ENCODE peak calls at places on chromosomes 11 and 22, in four cellular contexts. F, R, B and O are unnamed samples.

GRCh38 chr11:132343445-132343844 is 973.0 kb downstream of the NTM start:
- DNase-seq in F (no peak), R (no peak), B (no peak), O (no peak)

GRCh38 chr11:114610984-114611944 is 15.7 kb upstream of the NXPE4 start:
- DNase-seq in F (no peak), R (no peak), B (no peak), O (no peak)

GRCh38 chr11:43825217-43825816 is 55.3 kb upstream of the ALKBH3 start:
- DNase-seq in F (no peak), R (no peak), B (no peak), O (no peak)

GRCh38 chr11:13294771-13295579 is 17.4 kb downstream of the BMAL1 start:
- DNase-seq in F (no peak), R (no peak), B (no peak), O (no peak)

GRCh38 chr11:450809-451451 is 851 bp downstream of the PTDSS2 start:
- DNase-seq in F (peak; percentile 38), R (no peak), B (peak; percentile 67), O (peak; percentile 83)

GRCh38 chr11:575324-575995 is 810 bp upstream of the PHRF1 start:
- DNase-seq in F (no peak), R (no peak), B (no peak), O (no peak)

GRCh38 chr22:31911565-31912401 is 32.6 kb upstream of the YWHAH start:
- DNase-seq in F (no peak), R (no peak), B (no peak), O (no peak)

GRCh38 chr11:87290304-87290922 is 252.7 kb downstream of the TMEM135 start:
- DNase-seq in F (peak; percentile 9), R (no peak), B (no peak), O (peak; percentile 70)

GRCh38 chr22:45980776-45981175 is 3.8 kb upstream of the WNT7B start:
- DNase-seq in F (no peak), R (no peak), B (no peak), O (no peak)

GRCh38 chr11:63670738-63671321 is 346 bp downstream of the ATL3 start:
- DNase-seq in F (no peak), R (no peak), B (peak; percentile 29), O (peak; percentile 57)

GRCh38 chr11:102179366-102179765 is 69.1 kb downstream of the YAP1 start:
- DNase-seq in F (no peak), R (no peak), B (no peak), O (no peak)

GRCh38 chr22:43186272-43187170 is at the start of gene TTLL12:
- DNase-seq in F (no peak), R (no peak), B (peak; percentile 50), O (peak; percentile 74)

GRCh38 chr11:22792497-22792896 is 37.1 kb downstream of the SVIP start:
- DNase-seq in F (peak; percentile 34), R (peak; percentile 47), B (no peak), O (peak; percentile 57)

GRCh38 chr11:118892515-118892914 is 8.8 kb downstream of the CXCR5 start:
- DNase-seq in F (no peak), R (no peak), B (peak; percentile 49), O (no peak)

GRCh38 chr11:2428322-2428795 is 16.0 kb downstream of the TRPM5 start:
- DNase-seq in F (no peak), R (no peak), B (peak; percentile 81), O (peak; percentile 62)

GRCh38 chr11:1200611-1201191 is 22.2 kb upstream of the MUC5B start:
- DNase-seq in F (no peak), R (no peak), B (no peak), O (no peak)

GRCh38 chr11:13073119-13073981 is 64.2 kb downstream of the RASSF10 start:
- DNase-seq in F (no peak), R (peak; percentile 71), B (no peak), O (peak; percentile 75)

GRCh38 chr11:30128269-30128932 is 102.4 kb upstream of the FSHB start:
- DNase-seq in F (no peak), R (peak; percentile 96), B (no peak), O (peak; percentile 1)

GRCh38 chr22:46674367-46674781 is 54.2 kb downstream of the GRAMD4 start:
- DNase-seq in F (no peak), R (no peak), B (peak; percentile 71), O (peak; percentile 51)

GRCh38 chr11:116733959-116734517 is 38.7 kb downstream of the BUD13 start:
- DNase-seq in F (no peak), R (no peak), B (no peak), O (no peak)

GRCh38 chr11:123351375-123351774 is 78.7 kb upstream of the GRAMD1B start:
- DNase-seq in F (no peak), R (no peak), B (no peak), O (no peak)

DNA sequence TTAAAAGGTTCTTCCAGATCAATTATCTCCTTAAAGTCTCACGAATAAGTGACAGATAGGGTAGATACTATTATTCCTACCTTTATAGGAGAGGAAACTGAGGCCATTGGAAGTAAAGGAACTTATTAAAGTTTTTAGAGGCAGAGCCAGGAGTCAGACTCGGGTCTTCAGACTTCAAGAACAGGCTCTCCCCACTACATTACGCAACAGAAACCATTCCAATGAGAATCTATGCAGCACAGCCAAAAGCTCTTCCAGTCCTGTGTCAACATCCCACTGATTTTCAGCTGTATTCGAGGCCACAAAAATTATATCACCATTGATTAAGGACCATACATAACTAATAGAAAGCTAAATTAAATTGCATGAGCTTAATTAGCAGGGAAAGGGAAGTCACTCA is 77.4 kb downstream of the RELT start:
- DNase-seq in F (no peak), R (no peak), B (no peak), O (peak; percentile 13)
- H3K4me3 ChIP-seq in F (no peak overlapping the region), R (no peak overlapping the region), B (no peak overlapping the region), O (no peak overlapping the region)

DNA sequence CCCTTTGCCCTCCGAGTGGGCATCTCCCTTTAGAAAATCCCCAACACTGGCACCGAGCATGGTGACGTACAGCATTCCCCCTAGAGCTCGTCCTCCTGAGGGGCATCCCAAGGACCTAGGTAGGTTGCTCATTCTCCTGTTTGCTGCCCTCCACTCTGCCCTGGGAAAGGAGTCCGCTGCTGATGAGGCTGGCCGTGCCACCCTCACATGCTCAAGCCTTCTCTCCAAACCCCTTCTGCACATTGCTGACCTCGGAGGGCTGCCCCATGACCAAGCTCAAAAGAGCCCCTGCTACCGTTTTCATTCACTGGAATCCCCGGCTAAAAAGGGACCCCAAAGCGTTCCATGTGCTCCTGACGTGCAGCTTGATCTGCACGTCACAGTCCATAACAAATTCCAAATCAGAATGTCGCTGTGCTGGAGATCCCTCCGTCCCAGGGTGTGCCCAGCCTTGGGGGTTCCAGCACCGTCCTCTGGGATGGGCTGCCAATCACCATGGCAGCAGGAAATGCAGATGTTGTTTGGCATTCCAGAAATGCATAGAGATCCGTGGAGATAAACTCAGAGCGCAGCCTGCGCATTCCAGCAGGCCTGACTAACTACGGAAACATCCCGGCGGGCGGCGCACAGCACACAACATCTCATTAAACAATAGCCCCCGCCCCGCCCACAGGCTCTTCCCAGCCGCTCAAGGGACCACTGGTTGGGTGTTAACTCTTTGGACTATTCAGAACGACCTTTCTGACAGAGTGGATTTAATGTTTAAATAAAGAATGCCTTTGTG is 26.3 kb upstream of the GNB1L start:
- DNase-seq in F (peak; percentile 92), R (peak; percentile 81), B (no peak), O (peak; percentile 97)
- H3K4me3 ChIP-seq in F (no peak overlapping the region), R (peak overlapping the region; percentile 3), B (no peak overlapping the region), O (no peak overlapping the region)

DNA sequence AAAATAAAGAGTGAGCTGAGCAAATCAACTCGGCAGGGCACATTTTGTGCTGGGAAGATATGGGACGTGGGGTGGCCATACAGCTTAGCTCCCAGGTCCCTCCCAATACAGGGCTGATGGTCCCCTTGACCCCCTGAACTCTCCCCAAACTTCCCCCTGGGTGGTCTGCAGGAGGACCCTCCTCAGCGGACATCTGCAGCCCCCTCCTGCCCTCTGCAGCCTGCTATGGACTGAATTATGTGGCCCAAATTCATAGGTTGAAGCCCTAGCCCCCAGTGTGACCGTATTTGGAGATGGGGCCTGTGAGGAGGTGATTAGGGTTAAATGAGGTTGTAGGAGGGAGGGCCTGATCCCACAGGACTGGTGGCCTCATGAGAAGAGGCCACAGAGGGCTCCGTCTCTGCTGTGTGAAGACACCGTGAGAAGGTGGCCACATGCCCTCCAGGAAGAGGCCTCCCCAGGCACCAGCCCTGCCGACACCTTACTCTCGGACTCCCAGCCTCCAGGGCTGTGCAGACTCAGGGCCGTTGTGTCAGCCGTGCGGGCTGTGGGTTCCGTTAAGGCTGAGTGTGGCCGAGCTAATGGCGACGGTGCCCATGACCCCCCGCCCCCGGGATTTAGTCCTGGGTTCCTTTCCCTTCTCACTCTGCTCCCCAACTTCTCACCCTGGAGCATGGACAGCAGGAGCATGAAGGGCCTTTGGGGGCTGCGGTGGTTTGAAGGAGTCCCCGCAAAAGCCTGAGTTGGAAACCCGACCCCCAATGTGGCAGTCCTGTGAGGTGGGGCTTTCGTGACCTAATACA is 1042.8 kb downstream of the BRD1 start:
- DNase-seq in F (no peak), R (no peak), B (no peak), O (no peak)
- H3K4me3 ChIP-seq in F (no peak overlapping the region), R (no peak overlapping the region), B (no peak overlapping the region), O (no peak overlapping the region)

GRCh38 chr11:68828957-68829356 is 12.8 kb downstream of the CPT1A start:
- DNase-seq in F (no peak), R (no peak), B (no peak), O (no peak)

GRCh38 chr11:68827733-68828132 is 14.0 kb downstream of the CPT1A start:
- DNase-seq in F (no peak), R (no peak), B (no peak), O (no peak)

GRCh38 chr11:68832476-68833176 is 9.1 kb downstream of the CPT1A start:
- DNase-seq in F (no peak), R (no peak), B (no peak), O (peak; percentile 17)

GRCh38 chr11:68828155-68828931 is 13.4 kb downstream of the CPT1A start:
- DNase-seq in F (no peak), R (no peak), B (no peak), O (no peak)

GRCh38 chr11:68831124-68831523 is 10.6 kb downstream of the CPT1A start:
- DNase-seq in F (no peak), R (no peak), B (no peak), O (no peak)
- H3K4me3 ChIP-seq in F (no peak overlapping the region), R (no peak overlapping the region), B (no peak overlapping the region), O (no peak overlapping the region)

DNA sequence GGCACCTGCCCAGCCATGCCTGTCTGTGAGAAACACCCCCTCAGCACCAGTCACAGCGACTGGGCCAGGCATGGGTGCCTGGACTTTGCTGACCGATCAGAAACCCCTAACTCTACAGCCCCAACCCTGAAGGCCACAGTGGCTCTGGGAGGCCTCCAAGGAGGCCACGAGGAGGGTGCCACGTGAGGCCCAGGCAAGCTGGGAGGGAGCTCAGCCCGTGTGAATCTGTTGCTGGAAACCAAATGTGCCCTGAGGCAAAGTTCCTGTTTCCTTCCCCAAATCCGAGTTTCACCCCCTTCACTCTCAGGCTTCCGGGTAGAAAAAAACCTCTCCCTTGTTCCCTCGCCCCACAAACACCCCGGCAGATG is 1.3 kb downstream of the UNC93B1 start:
- DNase-seq in F (no peak), R (no peak), B (no peak), O (no peak)
- H3K4me3 ChIP-seq in F (no peak overlapping the region), R (no peak overlapping the region), B (no peak overlapping the region), O (peak overlapping the region; percentile 60)

DNA sequence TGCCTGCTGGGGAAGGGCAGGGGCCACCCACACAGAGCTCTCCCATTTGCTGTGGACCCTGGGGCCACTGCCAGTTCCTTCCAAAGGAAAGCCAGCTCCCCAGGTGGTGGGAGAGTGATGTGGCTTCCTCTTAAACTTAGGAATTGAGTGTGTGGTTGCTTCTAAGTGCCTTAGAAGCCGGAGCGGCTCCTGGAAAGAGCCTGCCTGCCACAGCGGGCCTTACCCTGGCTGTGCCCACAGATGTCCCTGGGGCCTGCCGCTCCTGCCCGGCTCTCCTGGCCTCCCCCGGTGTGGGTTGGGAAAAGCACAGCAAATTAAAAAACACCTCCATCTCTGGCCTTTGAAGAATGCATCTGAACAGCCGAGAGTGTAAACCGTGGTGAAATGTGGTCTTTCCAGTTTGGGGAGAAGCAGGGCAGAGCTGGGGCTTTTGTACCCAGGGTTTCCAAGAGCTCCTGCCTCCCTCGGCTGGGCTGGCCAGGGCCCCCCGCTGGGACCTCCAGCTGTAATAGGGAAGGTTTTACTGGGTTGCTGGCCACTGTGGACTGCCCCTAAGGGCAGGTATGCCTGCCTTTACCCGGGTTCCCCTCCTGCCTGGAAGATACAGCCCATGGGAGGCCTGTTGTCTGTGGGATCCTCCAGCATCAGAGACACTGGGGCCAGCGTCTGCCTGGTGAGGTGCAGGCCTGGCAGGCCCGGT is 30.2 kb downstream of the LRP5 start:
- DNase-seq in F (no peak), R (no peak), B (no peak), O (no peak)
- H3K4me3 ChIP-seq in F (no peak overlapping the region), R (no peak overlapping the region), B (no peak overlapping the region), O (no peak overlapping the region)